ENCODE peak calls at places on chromosomes 16 and 17, in four cellular contexts. One of them, this sample, is unnamed.

GRCh38 chr17:7839199-7839889 is 5.3 kb downstream of the KDM6B start:
- DNase-seq in Peyer's patch: peak
- DNase-seq in tibial nerve: no peak
- DNase-seq in colonic mucosa: peak
- DNase-seq in this sample: no peak

GRCh38 chr16:12064291-12064690 is 87.8 kb downstream of the SNX29 start:
- DNase-seq in Peyer's patch: no peak
- DNase-seq in tibial nerve: no peak
- DNase-seq in colonic mucosa: no peak
- DNase-seq in this sample: no peak

GRCh38 chr17:45940826-45941225 is 46.5 kb downstream of the MAPT start:
- DNase-seq in Peyer's patch: no peak
- DNase-seq in tibial nerve: peak
- DNase-seq in colonic mucosa: no peak
- DNase-seq in this sample: no peak

GRCh38 chr17:44922746-44923470 is 7.6 kb upstream of the GFAP start:
- DNase-seq in Peyer's patch: peak
- DNase-seq in tibial nerve: no peak
- DNase-seq in colonic mucosa: no peak
- DNase-seq in this sample: no peak

GRCh38 chr16:46885960-46886763 is 2.0 kb downstream of the GPT2 start:
- DNase-seq in Peyer's patch: no peak
- DNase-seq in tibial nerve: peak
- DNase-seq in colonic mucosa: no peak
- DNase-seq in this sample: no peak

GRCh38 chr17:57603541-57603940 is 141.6 kb downstream of the CCDC182 start:
- DNase-seq in Peyer's patch: no peak
- DNase-seq in tibial nerve: no peak
- DNase-seq in colonic mucosa: peak
- DNase-seq in this sample: no peak

GRCh38 chr17:65109543-65109942 is 27.6 kb upstream of the RGS9 start:
- DNase-seq in Peyer's patch: no peak
- DNase-seq in tibial nerve: no peak
- DNase-seq in colonic mucosa: no peak
- DNase-seq in this sample: no peak

GRCh38 chr16:27254262-27254811 is 14.2 kb downstream of the NSMCE1 start:
- DNase-seq in Peyer's patch: no peak
- DNase-seq in tibial nerve: no peak
- DNase-seq in colonic mucosa: no peak
- DNase-seq in this sample: no peak

GRCh38 chr16:87706278-87707000 is 59.3 kb downstream of the KLHDC4 start:
- DNase-seq in Peyer's patch: no peak
- DNase-seq in tibial nerve: no peak
- DNase-seq in colonic mucosa: no peak
- DNase-seq in this sample: no peak

GRCh38 chr17:12402963-12403622 is 262.6 kb upstream of the MYOCD start:
- DNase-seq in Peyer's patch: no peak
- DNase-seq in tibial nerve: no peak
- DNase-seq in colonic mucosa: no peak
- DNase-seq in this sample: no peak

GRCh38 chr17:40958086-40958953 is 8.4 kb downstream of the KRT39 start:
- DNase-seq in Peyer's patch: no peak
- DNase-seq in tibial nerve: no peak
- DNase-seq in colonic mucosa: peak
- DNase-seq in this sample: peak

GRCh38 chr17:39219647-39220154 is 6.0 kb downstream of the STAC2 start:
- DNase-seq in Peyer's patch: no peak
- DNase-seq in tibial nerve: no peak
- DNase-seq in colonic mucosa: no peak
- DNase-seq in this sample: no peak

GRCh38 chr16:3401719-3402397 is 843 bp downstream of the ZNF174 start:
- DNase-seq in Peyer's patch: no peak
- DNase-seq in tibial nerve: no peak
- DNase-seq in colonic mucosa: no peak
- DNase-seq in this sample: no peak

GRCh38 chr17:79046501-79047280 is 22.7 kb downstream of the C1QTNF1 start:
- DNase-seq in Peyer's patch: peak
- DNase-seq in tibial nerve: no peak
- DNase-seq in colonic mucosa: no peak
- DNase-seq in this sample: no peak

GRCh38 chr17:21522755-21523154 is 146.6 kb downstream of the KCNJ12 start:
- DNase-seq in Peyer's patch: no peak
- DNase-seq in tibial nerve: no peak
- DNase-seq in colonic mucosa: no peak
- DNase-seq in this sample: no peak

GRCh38 chr17:20203761-20204263 is 194.7 kb downstream of the SPECC1 start:
- DNase-seq in Peyer's patch: no peak
- DNase-seq in tibial nerve: no peak
- DNase-seq in colonic mucosa: no peak
- DNase-seq in this sample: peak

GRCh38 chr16:81703177-81704155 is 75.6 kb upstream of the PLCG2 start:
- DNase-seq in Peyer's patch: peak
- DNase-seq in tibial nerve: no peak
- DNase-seq in colonic mucosa: no peak
- DNase-seq in this sample: no peak

GRCh38 chr16:66523861-66524354 is 26.0 kb downstream of the TK2 start:
- DNase-seq in Peyer's patch: peak
- DNase-seq in tibial nerve: no peak
- DNase-seq in colonic mucosa: no peak
- DNase-seq in this sample: no peak

GRCh38 chr17:45135978-45136791 is 698 bp downstream of the ACBD4 start:
- DNase-seq in Peyer's patch: peak
- DNase-seq in tibial nerve: no peak
- DNase-seq in colonic mucosa: no peak
- DNase-seq in this sample: no peak

GRCh38 chr17:45241315-45242011 is 19.8 kb downstream of the FMNL1 start:
- DNase-seq in Peyer's patch: peak
- DNase-seq in tibial nerve: no peak
- DNase-seq in colonic mucosa: peak
- DNase-seq in this sample: peak

GRCh38 chr16:27816561-27816960 is 247.0 kb downstream of the GSG1L start:
- DNase-seq in Peyer's patch: peak
- DNase-seq in tibial nerve: no peak
- DNase-seq in colonic mucosa: no peak
- DNase-seq in this sample: no peak

GRCh38 chr17:42288985-42289862 is 926 bp downstream of the STAT5A start:
- DNase-seq in Peyer's patch: peak
- DNase-seq in tibial nerve: no peak
- DNase-seq in colonic mucosa: peak
- DNase-seq in this sample: no peak

GRCh38 chr16:67767953-67768352 is 38.4 kb downstream of the RANBP10 start:
- DNase-seq in Peyer's patch: no peak
- DNase-seq in tibial nerve: no peak
- DNase-seq in colonic mucosa: no peak
- DNase-seq in this sample: no peak

GRCh38 chr17:31733326-31733725 is 125.7 kb downstream of the COPRS start:
- DNase-seq in Peyer's patch: no peak
- DNase-seq in tibial nerve: no peak
- DNase-seq in colonic mucosa: no peak
- DNase-seq in this sample: no peak

GRCh38 chr17:14261406-14261805 is 24.7 kb upstream of the CDRT15 start:
- DNase-seq in Peyer's patch: no peak
- DNase-seq in tibial nerve: no peak
- DNase-seq in colonic mucosa: no peak
- DNase-seq in this sample: no peak

GRCh38 chr17:20852541-20853370 is 190.1 kb downstream of the USP22 start:
- DNase-seq in Peyer's patch: no peak
- DNase-seq in tibial nerve: no peak
- DNase-seq in colonic mucosa: no peak
- DNase-seq in this sample: peak

GRCh38 chr16:22225060-22225459 is 19.0 kb downstream of the EEF2K start:
- DNase-seq in Peyer's patch: no peak
- DNase-seq in tibial nerve: no peak
- DNase-seq in colonic mucosa: no peak
- DNase-seq in this sample: no peak

DNA sequence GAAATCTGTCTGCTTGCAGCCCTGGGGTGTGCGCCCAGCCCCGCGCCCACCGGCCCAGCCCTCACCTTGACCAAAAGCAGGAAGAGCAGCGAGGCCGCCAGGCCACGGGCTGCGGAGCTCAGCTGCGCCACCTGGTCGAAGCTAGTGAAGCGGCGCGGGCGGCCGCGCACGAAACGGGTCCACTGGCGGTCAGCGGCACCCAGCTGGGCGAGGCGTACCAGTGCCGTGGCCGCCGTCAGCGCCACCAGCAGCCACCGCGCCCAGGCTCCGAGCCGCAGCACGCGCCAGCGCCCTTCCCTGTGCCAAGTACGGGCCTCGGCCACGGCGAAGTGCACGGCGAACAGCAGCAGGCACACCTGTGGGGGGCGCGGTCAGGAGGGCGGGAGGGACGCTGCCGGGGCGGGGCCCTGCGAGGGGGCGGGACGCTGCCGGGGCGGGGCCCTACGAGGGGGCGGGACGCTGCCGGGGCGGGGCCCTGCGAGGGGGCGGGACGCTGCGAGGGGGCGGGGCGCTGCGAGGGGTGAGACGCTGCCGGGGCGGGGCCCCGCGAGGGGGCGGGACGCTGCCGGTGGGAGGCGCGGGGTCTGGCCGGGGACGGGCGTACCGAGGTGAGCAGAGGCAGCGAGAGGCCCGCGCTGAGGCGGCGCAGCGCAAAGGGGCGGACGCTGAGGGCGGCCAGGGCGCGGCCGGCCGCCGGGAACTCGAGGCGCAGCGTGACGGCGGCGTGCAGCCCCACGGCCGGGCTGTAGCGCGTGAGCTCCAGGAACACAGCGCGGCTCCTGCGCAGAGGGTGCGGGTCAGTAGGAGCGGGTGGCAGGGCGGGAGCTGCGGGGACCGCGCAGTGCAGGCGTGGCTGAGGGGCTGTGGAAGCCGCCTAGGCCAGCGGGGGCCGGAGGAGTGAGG is 43.3 kb downstream of the TSC2 start:
- DNase-seq in Peyer's patch: peak
- DNase-seq in tibial nerve: peak
- DNase-seq in colonic mucosa: peak
- DNase-seq in this sample: peak
- TF ChIP-seq CTCF in Peyer's patch: peak
- TF ChIP-seq CTCF in tibial nerve: no peak
- TF ChIP-seq CTCF in colonic mucosa: peak
- TF ChIP-seq CTCF in this sample: no peak

GRCh38 chr17:55056530-55056929 is 88.0 kb downstream of the STXBP4 start:
- DNase-seq in Peyer's patch: no peak
- DNase-seq in tibial nerve: no peak
- DNase-seq in colonic mucosa: peak
- DNase-seq in this sample: peak

GRCh38 chr17:55054429-55054828 is 85.9 kb downstream of the STXBP4 start:
- DNase-seq in Peyer's patch: no peak
- DNase-seq in tibial nerve: no peak
- DNase-seq in colonic mucosa: no peak
- DNase-seq in this sample: no peak

GRCh38 chr17:55057184-55057583 is 88.6 kb downstream of the STXBP4 start:
- DNase-seq in Peyer's patch: no peak
- DNase-seq in tibial nerve: no peak
- DNase-seq in colonic mucosa: no peak
- DNase-seq in this sample: no peak

GRCh38 chr17:55059724-55060123 is 91.2 kb downstream of the STXBP4 start:
- DNase-seq in Peyer's patch: no peak
- DNase-seq in tibial nerve: no peak
- DNase-seq in colonic mucosa: no peak
- DNase-seq in this sample: no peak

DNA sequence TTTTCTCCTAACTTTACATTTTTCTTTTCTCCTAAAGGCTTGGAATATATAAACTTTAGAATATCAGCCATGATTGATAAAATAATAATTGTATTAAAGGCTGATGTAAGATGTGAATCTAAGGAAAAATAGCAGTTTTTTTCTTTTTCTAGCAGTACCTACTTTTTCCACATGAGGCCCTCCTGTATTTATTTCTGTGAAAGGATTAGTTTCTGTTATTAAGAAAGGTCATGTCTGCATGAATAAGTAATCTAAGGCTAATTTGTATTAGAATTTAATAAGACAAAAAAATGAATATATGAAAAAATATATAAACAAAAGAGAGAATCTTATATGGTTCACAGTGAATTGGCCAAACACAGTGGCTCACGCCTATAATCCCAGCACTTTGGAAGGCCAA is 85.3 kb downstream of the STXBP4 start:
- DNase-seq in Peyer's patch: no peak
- DNase-seq in tibial nerve: no peak
- DNase-seq in colonic mucosa: no peak
- DNase-seq in this sample: no peak
- TF ChIP-seq CTCF in Peyer's patch: peak
- TF ChIP-seq CTCF in tibial nerve: peak
- TF ChIP-seq CTCF in colonic mucosa: peak
- TF ChIP-seq CTCF in this sample: no peak

DNA sequence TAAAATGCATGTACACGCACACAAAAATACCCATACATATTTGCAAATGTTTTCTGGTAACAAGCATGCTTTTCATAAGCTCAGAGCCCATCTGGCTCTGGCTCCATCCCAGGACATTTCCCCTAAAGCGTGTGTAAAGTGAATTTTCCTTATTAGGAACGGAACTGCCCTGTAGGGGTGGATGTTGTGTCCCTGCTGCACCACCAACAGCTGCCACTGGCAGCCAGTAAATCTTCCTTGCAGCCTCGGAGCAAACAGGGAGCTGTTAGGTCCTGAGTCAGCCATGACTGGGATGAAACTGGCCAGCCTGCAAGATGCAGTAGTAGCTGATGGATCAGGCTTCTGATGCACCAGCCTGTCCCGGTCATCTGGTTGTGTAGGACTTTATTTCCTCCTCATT is 393.6 kb downstream of the UTP18 start:
- DNase-seq in Peyer's patch: no peak
- DNase-seq in tibial nerve: no peak
- DNase-seq in colonic mucosa: no peak
- DNase-seq in this sample: no peak
- TF ChIP-seq CTCF in Peyer's patch: no peak
- TF ChIP-seq CTCF in tibial nerve: no peak
- TF ChIP-seq CTCF in colonic mucosa: no peak
- TF ChIP-seq CTCF in this sample: no peak

GRCh38 chr17:49086316-49086605 is 46.3 kb upstream of the B4GALNT2 start:
- DNase-seq in Peyer's patch: no peak
- DNase-seq in tibial nerve: no peak
- DNase-seq in colonic mucosa: no peak
- DNase-seq in this sample: no peak

GRCh38 chr17:49085565-49086315 is 46.8 kb upstream of the B4GALNT2 start:
- DNase-seq in Peyer's patch: no peak
- DNase-seq in tibial nerve: no peak
- DNase-seq in colonic mucosa: no peak
- DNase-seq in this sample: no peak

GRCh38 chr17:49089094-49089493 is 43.5 kb upstream of the B4GALNT2 start:
- DNase-seq in Peyer's patch: no peak
- DNase-seq in tibial nerve: no peak
- DNase-seq in colonic mucosa: no peak
- DNase-seq in this sample: no peak

GRCh38 chr17:49090885-49091594 is 41.5 kb upstream of the B4GALNT2 start:
- DNase-seq in Peyer's patch: no peak
- DNase-seq in tibial nerve: no peak
- DNase-seq in colonic mucosa: no peak
- DNase-seq in this sample: no peak

DNA sequence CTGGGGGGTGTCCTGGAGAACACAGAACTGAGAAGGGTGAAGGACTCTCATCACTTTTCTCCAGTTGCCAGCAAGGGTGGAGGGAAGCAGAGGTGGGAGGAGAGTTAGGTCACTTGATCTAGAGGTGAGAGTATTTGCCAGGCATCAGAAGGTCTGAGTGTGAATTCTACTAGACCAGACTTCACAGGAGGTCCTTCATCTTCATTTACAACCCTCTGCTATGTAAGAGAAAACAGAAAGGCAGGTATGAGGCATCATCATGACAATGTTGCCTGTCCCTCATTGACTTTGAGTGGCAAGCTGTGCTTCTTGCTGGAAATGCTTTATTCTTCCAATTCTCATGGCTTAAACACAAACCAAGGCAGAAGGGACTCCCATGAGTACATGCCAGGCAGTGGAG is 45.9 kb upstream of the B4GALNT2 start:
- DNase-seq in Peyer's patch: no peak
- DNase-seq in tibial nerve: no peak
- DNase-seq in colonic mucosa: no peak
- DNase-seq in this sample: no peak
- TF ChIP-seq CTCF in Peyer's patch: no peak
- TF ChIP-seq CTCF in tibial nerve: no peak
- TF ChIP-seq CTCF in colonic mucosa: no peak
- TF ChIP-seq CTCF in this sample: no peak